ENCODE peak calls at places on chromosomes 3 and 15, in six cellular contexts. U is suprapubic skin, W is ovary, L is PC-3, D is right atrium auricular region, P is neural crest cell. A is an unnamed sample.

GRCh38 chr3:128054363-128054762 is 2.1 kb downstream of the SEC61A1 start:
- DNase-seq in U (no peak), W (no peak), L (peak; percentile 54), D (no peak), P (no peak), A (no peak)

GRCh38 chr3:36447063-36447462 is 66.8 kb downstream of the STAC start:
- DNase-seq in U (no peak), W (no peak), L (no peak), D (no peak), P (no peak), A (no peak)

GRCh38 chr3:192772495-192772894 is 45.2 kb upstream of the FGF12 start:
- DNase-seq in U (no peak), W (no peak), L (peak; percentile 70), D (no peak), P (peak; percentile 8), A (no peak)

GRCh38 chr15:38842991-38843610 is 278.5 kb upstream of the RASGRP1 start:
- DNase-seq in U (no peak), W (no peak), L (no peak), D (no peak), P (no peak), A (no peak)

GRCh38 chr15:28918141-28918983 is 32.6 kb downstream of the APBA2 start:
- DNase-seq in U (no peak), W (no peak), L (no peak), D (no peak), P (peak; percentile 43), A (no peak)

GRCh38 chr15:50880651-50881114 is 27.8 kb upstream of the AP4E1 start:
- DNase-seq in U (no peak), W (no peak), L (peak; percentile 15), D (no peak), P (no peak), A (no peak)

GRCh38 chr15:93065641-93066045 is 23.4 kb downstream of the RGMA start:
- DNase-seq in U (peak; percentile 63), W (peak; percentile 21), L (no peak), D (no peak), P (no peak), A (no peak)

GRCh38 chr3:14267976-14268375 is 89.4 kb downstream of the LSM3 start:
- DNase-seq in U (no peak), W (no peak), L (peak; percentile 53), D (no peak), P (no peak), A (no peak)

GRCh38 chr3:45143673-45144670 is 2.2 kb downstream of the CDCP1 start:
- DNase-seq in U (no peak), W (no peak), L (no peak), D (no peak), P (no peak), A (no peak)

GRCh38 chr3:70992557-70992956 is 591.0 kb downstream of the FOXP1 start:
- DNase-seq in U (no peak), W (no peak), L (no peak), D (no peak), P (no peak), A (no peak)

GRCh38 chr3:7382293-7383033 is 521.5 kb downstream of the GRM7 start:
- DNase-seq in U (no peak), W (no peak), L (no peak), D (no peak), P (no peak), A (no peak)

GRCh38 chr3:195823998-195824397 is 12.3 kb upstream of the MUC4 start:
- DNase-seq in U (no peak), W (no peak), L (peak; percentile 69), D (no peak), P (no peak), A (no peak)

GRCh38 chr15:79243723-79244122 is 38.8 kb upstream of the ANKRD34C start:
- DNase-seq in U (no peak), W (no peak), L (no peak), D (peak; percentile 60), P (no peak), A (no peak)

GRCh38 chr15:76803049-76803571 is 102.0 kb downstream of the SCAPER start:
- DNase-seq in U (no peak), W (no peak), L (no peak), D (no peak), P (no peak), A (no peak)

GRCh38 chr15:40323953-40324937 is 753 bp downstream of the INAFM2 start:
- DNase-seq in U (peak; percentile 70), W (no peak), L (no peak), D (no peak), P (no peak), A (peak; percentile 68)

GRCh38 chr15:98812711-98813441 is 164.5 kb downstream of the IGF1R start:
- DNase-seq in U (no peak), W (no peak), L (no peak), D (no peak), P (no peak), A (no peak)

GRCh38 chr15:101807345-101807945 is 4.1 kb downstream of the OR4F6 start:
- DNase-seq in U (no peak), W (no peak), L (peak; percentile 23), D (no peak), P (no peak), A (no peak)

GRCh38 chr3:120200836-120201235 is 84.2 kb downstream of the GPR156 start:
- DNase-seq in U (no peak), W (no peak), L (no peak), D (no peak), P (no peak), A (no peak)

GRCh38 chr3:94862703-94863102 is 799.8 kb downstream of the NSUN3 start:
- DNase-seq in U (no peak), W (no peak), L (peak; percentile 59), D (no peak), P (peak; percentile 9), A (no peak)

GRCh38 chr3:177622520-177622919 is 425.2 kb upstream of the TBL1XR1 start:
- DNase-seq in U (no peak), W (no peak), L (peak; percentile 59), D (no peak), P (no peak), A (no peak)

GRCh38 chr15:45468294-45468693 is 54.3 kb downstream of the SLC30A4 start:
- DNase-seq in U (no peak), W (no peak), L (no peak), D (no peak), P (no peak), A (no peak)

GRCh38 chr3:176734146-176734545 is 463.1 kb downstream of the TBL1XR1 start:
- DNase-seq in U (no peak), W (no peak), L (no peak), D (no peak), P (no peak), A (no peak)

GRCh38 chr3:49377483-49377882 is 19.3 kb upstream of the GPX1 start:
- DNase-seq in U (no peak), W (no peak), L (peak; percentile 56), D (no peak), P (no peak), A (no peak)

GRCh38 chr15:61892140-61892539 is 168.1 kb downstream of the VPS13C start:
- DNase-seq in U (no peak), W (no peak), L (no peak), D (no peak), P (no peak), A (no peak)

GRCh38 chr3:170502297-170502696 is 83.6 kb downstream of the SLC7A14 start:
- DNase-seq in U (no peak), W (peak; percentile 54), L (no peak), D (no peak), P (no peak), A (no peak)

GRCh38 chr3:197104738-197105137 is 75.1 kb upstream of the MELTF start:
- DNase-seq in U (no peak), W (no peak), L (no peak), D (no peak), P (no peak), A (no peak)

GRCh38 chr3:134201201-134202130 is 49.2 kb downstream of the RYK start:
- DNase-seq in U (no peak), W (no peak), L (peak; percentile 86), D (no peak), P (no peak), A (no peak)

GRCh38 chr3:188918086-188918485 is 253.7 kb upstream of the TPRG1 start:
- DNase-seq in U (no peak), W (no peak), L (no peak), D (no peak), P (no peak), A (no peak)
- TF ChIP-seq CTCF in U (no peak), W (no peak), L (no peak), D (no peak), P (no peak), A (no peak)

GRCh38 chr3:48180021-48180420 is 8.2 kb downstream of the CDC25A start:
- DNase-seq in U (no peak), W (no peak), L (no peak), D (no peak), P (no peak), A (no peak)

GRCh38 chr3:48180530-48181253 is 7.5 kb downstream of the CDC25A start:
- DNase-seq in U (no peak), W (no peak), L (no peak), D (no peak), P (no peak), A (no peak)

DNA sequence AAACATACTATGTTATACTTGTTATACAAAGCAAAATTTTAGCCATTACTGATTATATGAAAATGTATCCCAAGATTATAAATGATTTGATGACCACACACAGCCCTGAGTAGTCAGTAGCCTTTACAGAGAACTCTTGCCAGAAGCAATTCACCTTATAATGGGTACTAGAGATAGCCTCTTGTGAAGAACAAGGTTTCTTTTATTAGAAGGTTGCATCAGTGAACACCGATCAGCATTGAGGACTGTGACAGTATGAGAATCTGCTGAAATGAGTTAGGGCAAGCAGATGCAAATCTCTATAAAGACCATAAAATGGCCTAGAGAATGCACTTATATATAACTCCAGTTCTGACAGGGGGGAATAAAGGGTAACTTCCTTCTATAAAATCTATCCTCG is 10.1 kb downstream of the CDC25A start:
- DNase-seq in U (no peak), W (no peak), L (no peak), D (no peak), P (no peak), A (no peak)
- TF ChIP-seq CTCF in U (no peak), W (no peak), L (no peak), D (no peak), P (no peak), A (no peak)

GRCh38 chr3:66803206-66803605 is 194.9 kb upstream of the KBTBD8 start:
- DNase-seq in U (no peak), W (no peak), L (no peak), D (no peak), P (no peak), A (no peak)
- TF ChIP-seq CTCF in U (no peak), W (no peak), L (no peak), D (no peak), P (peak; percentile 54), A (peak; percentile 72)

DNA sequence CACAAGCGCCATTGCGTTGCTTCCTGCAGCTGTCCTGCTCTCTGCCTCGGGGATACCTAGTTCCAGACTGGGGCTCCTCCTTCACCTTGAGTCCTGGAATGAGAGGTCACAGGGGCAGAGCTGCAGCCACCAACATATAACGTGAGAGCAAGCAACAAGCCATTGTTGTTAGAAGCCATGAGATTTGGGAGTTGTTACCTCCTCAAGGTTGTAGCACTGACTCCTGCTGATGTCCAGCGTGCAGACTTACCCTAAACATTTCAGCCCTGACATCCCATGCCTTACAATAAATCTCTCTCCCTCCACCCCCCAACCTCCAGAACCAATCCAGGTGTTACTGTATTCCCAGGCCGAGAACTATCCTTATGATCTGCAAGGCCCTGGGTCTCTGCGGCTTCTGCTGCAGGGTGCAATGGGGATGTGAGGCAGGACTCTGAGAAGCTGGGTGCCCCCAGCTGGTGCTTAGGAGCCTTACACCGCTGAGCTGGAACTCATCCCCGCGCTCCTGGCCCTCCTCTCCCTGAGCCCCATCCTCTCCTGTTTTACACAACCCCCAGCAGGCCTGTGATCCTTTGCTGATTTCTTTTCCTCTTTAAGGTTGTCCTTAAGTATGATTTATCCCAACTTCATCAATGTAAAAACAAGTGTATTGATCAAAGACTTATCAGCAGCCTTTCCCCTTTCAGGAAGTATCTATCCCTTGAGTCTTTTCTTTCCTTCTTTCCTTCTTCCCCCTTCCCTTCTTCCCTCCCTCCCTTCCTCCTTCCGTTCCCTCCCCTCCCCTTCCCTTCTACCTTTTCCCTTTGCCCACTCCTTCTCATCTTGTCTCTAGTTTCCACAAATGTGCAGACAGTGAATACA is 84.2 kb upstream of the ABHD2 start:
- DNase-seq in U (peak; percentile 27), W (no peak), L (no peak), D (no peak), P (peak; percentile 25), A (no peak)
- TF ChIP-seq CTCF in U (no peak), W (no peak), L (peak; percentile 31), D (peak; percentile 33), P (peak; percentile 44), A (peak; percentile 58)

A was measured in type B pancreatic cell.